ENCODE peak calls at places on chromosome 16, in four cellular contexts. C is iPS-NIHi11; X is Peyer's patch; W is activated CD4-positive, alpha-beta T cell treated with anti-CD3 and anti-CD28 coated beads, Interleukin-2, amount 50 U/mL, for 1 hour. R is an unnamed sample.

GRCh38 chr16:86899156-86899555 is 320.8 kb downstream of the FOXL1 start:
- DNase-seq in X (no peak), C (no peak), W (no peak), R (no peak)

GRCh38 chr16:30407794-30408534 is 558 bp downstream of the ZNF771 start:
- DNase-seq in X (no peak), C (peak), W (no peak), R (no peak)

GRCh38 chr16:70700101-70701020 is 14.5 kb upstream of the MTSS2 start:
- DNase-seq in W (no peak), X (no peak), C (no peak), R (no peak)

GRCh38 chr16:29804020-29804419 is 2.3 kb upstream of the MAZ start:
- DNase-seq in X (no peak), W (no peak), C (no peak), R (no peak)

GRCh38 chr16:14240216-14240843 is 169.2 kb downstream of the MRTFB start:
- DNase-seq in C (no peak), X (no peak), W (no peak), R (no peak)

GRCh38 chr16:56615353-56615752 is 7.0 kb downstream of the MT2A start:
- DNase-seq in X (no peak), W (no peak), C (no peak), R (no peak)

GRCh38 chr16:51755039-51755501 is 604.0 kb upstream of the SALL1 start:
- DNase-seq in C (no peak), X (no peak), W (no peak), R (no peak)

GRCh38 chr16:20940864-20941634 is 40.5 kb downstream of the LYRM1 start:
- DNase-seq in C (no peak), W (no peak), X (no peak), R (no peak)

GRCh38 chr16:22898874-22899348 is 84.9 kb downstream of the HS3ST2 start:
- DNase-seq in X (peak), C (peak), W (peak), R (no peak)

GRCh38 chr16:591892-592517 is 2.1 kb downstream of the RAB40C start:
- DNase-seq in W (no peak), X (no peak), C (no peak), R (no peak)

GRCh38 chr16:23254338-23254737 is 47.8 kb upstream of the SCNN1B start:
- DNase-seq in X (no peak), C (no peak), W (no peak), R (peak)

GRCh38 chr16:19914877-19915276 is 30.2 kb upstream of the GPRC5B start:
- DNase-seq in C (no peak), X (no peak), W (no peak), R (no peak)

GRCh38 chr16:27993587-27993986 is 69.9 kb downstream of the GSG1L start:
- DNase-seq in W (no peak), X (no peak), C (no peak), R (no peak)

GRCh38 chr16:24507959-24508358 is 31.4 kb upstream of the RBBP6 start:
- DNase-seq in C (no peak), W (no peak), X (no peak), R (no peak)

GRCh38 chr16:685967-686366 is 1.8 kb upstream of the JMJD8 start:
- DNase-seq in X (peak), W (no peak), C (peak), R (no peak)

GRCh38 chr16:10961231-10961630 is 16.9 kb downstream of the CLEC16A start:
- DNase-seq in X (no peak), W (no peak), C (no peak), R (peak)

GRCh38 chr16:8816967-8817662 is 19.5 kb downstream of the PMM2 start:
- DNase-seq in W (no peak), C (no peak), X (no peak), R (no peak)

GRCh38 chr16:31006086-31006385 is 4.4 kb downstream of the STX1B start:
- DNase-seq in C (no peak), X (no peak), W (no peak), R (no peak)

GRCh38 chr16:50611995-50612848 is 64.0 kb downstream of the NKD1 start:
- DNase-seq in C (no peak), X (no peak), W (no peak), R (no peak)

GRCh38 chr16:10003486-10003885 is 178.7 kb downstream of the GRIN2A start:
- DNase-seq in X (no peak), C (no peak), W (no peak), R (no peak)

GRCh38 chr16:11240636-11241473 is 15.1 kb downstream of the SOCS1 start:
- DNase-seq in C (no peak), W (no peak), X (no peak), R (no peak)

GRCh38 chr16:82735176-82735575 is 108.4 kb downstream of the CDH13 start:
- DNase-seq in X (no peak), C (no peak), W (no peak), R (no peak)

GRCh38 chr16:17369441-17369951 is 101.3 kb downstream of the XYLT1 start:
- DNase-seq in W (peak), C (no peak), X (no peak), R (no peak)

GRCh38 chr16:76926595-76926994 is 264.4 kb upstream of the MON1B start:
- DNase-seq in X (no peak), W (no peak), C (no peak), R (no peak)

GRCh38 chr16:14181371-14182050 is 110.4 kb downstream of the MRTFB start:
- DNase-seq in W (no peak), X (no peak), C (no peak), R (peak)

GRCh38 chr16:84184775-84185174 is 2.1 kb downstream of the TAF1C start:
- DNase-seq in C (no peak), W (no peak), X (no peak), R (no peak)

GRCh38 chr16:38941-39892 is 14.2 kb downstream of the POLR3K start:
- DNase-seq in X (peak), C (no peak), W (peak), R (no peak)

GRCh38 chr16:67198238-67198734 is 645 bp upstream of the ELMO3 start:
- DNase-seq in C (peak), W (no peak), X (peak), R (no peak)

GRCh38 chr16:78297066-78297666 is 197.7 kb downstream of the WWOX start:
- DNase-seq in W (no peak), X (no peak), C (no peak), R (no peak)

R was measured in AG04449.